ENCODE peak calls at places on chromosomes 6 and 20, in five cellular contexts. U is lung, A is ovary, G is lower lobe of right lung, N is brain microvascular endothelial cell. X is an unnamed sample.

GRCh38 chr6:28769626-28770402 is 154.0 kb downstream of the TRIM27 start:
- DNase-seq in U (no peak), N (peak), A (no peak), G (no peak), X (no peak)

GRCh38 chr6:33201147-33201545 is 479 bp downstream of the SLC39A7 start:
- DNase-seq in G (no peak), N (no peak), A (no peak), U (no peak), X (no peak)

GRCh38 chr20:34709836-34710567 is 5.9 kb downstream of the TP53INP2 start:
- DNase-seq in G (peak), A (peak), U (peak), N (peak), X (no peak)

GRCh38 chr6:72620866-72621242 is 1.0 kb upstream of the KCNQ5 start:
- DNase-seq in G (no peak), A (no peak), U (no peak), N (no peak), X (no peak)

GRCh38 chr6:157952751-157953479 is 28.7 kb upstream of the SYNJ2 start:
- DNase-seq in N (no peak), A (no peak), G (no peak), U (no peak), X (no peak)

GRCh38 chr6:42249279-42249678 is 31.6 kb upstream of the MRPS10 start:
- DNase-seq in A (no peak), U (no peak), N (no peak), G (no peak), X (no peak)

GRCh38 chr20:25494506-25495188 is 87.2 kb downstream of the GINS1 start:
- DNase-seq in A (no peak), U (no peak), G (no peak), N (no peak), X (no peak)

GRCh38 chr6:3053231-3053508 is 15.1 kb upstream of the RIPK1 start:
- DNase-seq in N (no peak), U (no peak), G (no peak), A (no peak), X (no peak)

GRCh38 chr20:23117738-23118137 is 31.6 kb upstream of the CD93 start:
- DNase-seq in A (no peak), N (no peak), U (no peak), G (no peak), X (no peak)

GRCh38 chr20:2759603-2760360 is 40.6 kb downstream of the CPXM1 start:
- DNase-seq in G (no peak), A (no peak), N (no peak), U (no peak), X (no peak)

GRCh38 chr6:140812636-140813035 is 1320.1 kb upstream of the GJE1 start:
- DNase-seq in N (no peak), G (no peak), U (no peak), A (no peak), X (no peak)

GRCh38 chr6:24646771-24647170 is 780 bp upstream of the KIAA0319 start:
- DNase-seq in G (no peak), A (no peak), U (no peak), N (peak), X (no peak)

GRCh38 chr6:168102093-168102985 is 23.3 kb upstream of the FRMD1 start:
- DNase-seq in N (no peak), A (no peak), U (no peak), G (peak), X (no peak)

GRCh38 chr20:57618091-57618765 is 2.0 kb downstream of the ZBP1 start:
- DNase-seq in G (peak), U (peak), A (no peak), N (no peak), X (peak)

GRCh38 chr6:10190042-10190441 is 224.8 kb downstream of the TFAP2A start:
- DNase-seq in G (no peak), U (no peak), N (no peak), A (no peak), X (no peak)

GRCh38 chr6:143536461-143536865 is 24.9 kb upstream of the FUCA2 start:
- DNase-seq in U (peak), G (peak), N (no peak), A (no peak), X (no peak)

GRCh38 chr6:132995432-132995831 is 181.1 kb downstream of the RPS12 start:
- DNase-seq in N (no peak), A (no peak), G (no peak), U (no peak), X (no peak)

GRCh38 chr6:111841822-111842221 is 31.4 kb downstream of the FYN start:
- DNase-seq in U (no peak), A (no peak), N (peak), G (no peak), X (no peak)

GRCh38 chr20:24445510-24446170 is 23.8 kb upstream of the SYNDIG1 start:
- DNase-seq in G (no peak), A (no peak), U (no peak), N (no peak), X (no peak)

GRCh38 chr20:46963758-46964181 is 69.1 kb downstream of the EYA2 start:
- DNase-seq in G (no peak), U (no peak), N (no peak), A (no peak), X (no peak)

DNA sequence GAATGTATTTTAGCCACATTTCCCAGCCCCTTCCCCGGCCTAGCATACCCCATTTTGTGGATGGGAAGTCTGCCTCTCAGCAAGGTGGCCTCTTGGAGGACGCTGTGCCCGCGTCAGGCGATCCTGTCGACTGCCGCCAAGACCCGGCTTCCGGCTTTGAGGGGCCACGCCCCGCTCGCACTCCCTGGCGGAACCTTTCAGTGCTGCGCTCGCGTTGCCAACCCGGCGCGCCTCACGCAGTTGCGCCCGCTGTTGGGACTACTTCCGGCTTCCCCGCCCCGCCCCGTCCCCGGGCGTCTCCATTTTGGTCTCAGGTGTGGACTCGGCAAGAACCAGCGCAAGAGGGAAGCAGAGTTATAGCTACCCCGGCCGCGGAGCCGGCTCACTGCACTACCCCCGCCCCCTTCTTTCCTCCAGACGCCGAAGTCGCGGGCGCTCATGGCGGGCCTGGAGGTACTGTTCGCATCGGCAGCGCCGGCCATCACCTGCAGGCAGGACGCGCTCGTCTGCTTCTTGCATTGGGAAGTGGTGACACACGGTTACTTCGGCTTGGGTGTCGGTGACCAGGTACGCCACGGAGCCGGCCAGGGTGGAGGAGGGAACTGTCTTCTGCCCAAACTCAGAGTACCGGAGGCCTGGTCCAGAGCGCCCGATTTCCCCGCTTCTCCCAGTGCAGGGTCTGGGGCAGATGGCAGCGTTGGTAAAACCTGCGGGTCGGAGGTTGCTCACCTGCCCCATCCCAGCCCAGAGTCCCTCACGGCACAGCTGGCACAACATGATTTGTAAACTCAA is at the start of gene PSMF1:
- DNase-seq in U (peak), G (peak), A (peak), N (peak), X (peak)
- TF ChIP-seq CTCF in U (no peak), G (no peak), A (no peak), N (peak), X (peak)

GRCh38 chr20:17652411-17652810 is 29.6 kb downstream of the RRBP1 start:
- DNase-seq in N (no peak), U (no peak), G (no peak), A (no peak), X (no peak)

GRCh38 chr20:17653835-17654648 is 28.0 kb downstream of the RRBP1 start:
- DNase-seq in G (no peak), U (no peak), N (no peak), A (no peak), X (no peak)

GRCh38 chr20:17650816-17651760 is 31.0 kb downstream of the RRBP1 start:
- DNase-seq in A (no peak), G (no peak), N (no peak), U (no peak), X (no peak)

GRCh38 chr20:17650301-17650761 is 31.7 kb downstream of the RRBP1 start:
- DNase-seq in U (no peak), G (no peak), A (no peak), N (no peak), X (no peak)

DNA sequence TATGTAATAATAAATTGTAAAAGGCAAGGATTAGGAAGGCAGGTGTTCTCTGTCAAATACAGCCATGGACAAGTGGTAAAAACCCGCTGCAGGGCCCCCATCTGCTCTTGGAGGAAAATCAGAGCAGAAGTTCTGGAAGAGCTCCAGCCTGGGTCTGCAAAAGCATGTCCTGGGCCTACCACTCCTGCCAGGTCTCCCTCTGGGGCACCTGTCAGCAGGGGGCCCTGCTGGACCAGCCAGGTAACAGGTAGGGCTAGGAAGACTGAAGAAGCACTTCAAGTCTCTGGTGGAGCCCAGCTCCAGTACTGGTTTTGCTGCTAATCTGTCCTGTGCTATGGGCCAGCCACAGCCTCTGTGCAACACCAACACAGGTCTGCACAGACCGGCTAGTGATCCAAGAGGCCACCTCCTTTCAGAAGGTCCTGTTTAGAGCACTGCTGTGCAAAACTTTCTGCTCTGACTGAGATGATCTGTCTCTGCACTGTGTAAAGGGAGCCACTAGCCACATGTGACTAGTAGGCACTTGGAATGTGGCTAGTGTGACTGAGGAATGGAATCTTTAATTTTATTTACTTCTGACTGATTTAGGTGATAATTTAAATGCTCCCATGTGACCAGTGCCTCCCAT is 30.2 kb downstream of the RRBP1 start:
- DNase-seq in U (no peak), G (no peak), A (no peak), N (no peak), X (no peak)
- TF ChIP-seq CTCF in U (no peak), G (peak), A (no peak), N (no peak), X (no peak)

DNA sequence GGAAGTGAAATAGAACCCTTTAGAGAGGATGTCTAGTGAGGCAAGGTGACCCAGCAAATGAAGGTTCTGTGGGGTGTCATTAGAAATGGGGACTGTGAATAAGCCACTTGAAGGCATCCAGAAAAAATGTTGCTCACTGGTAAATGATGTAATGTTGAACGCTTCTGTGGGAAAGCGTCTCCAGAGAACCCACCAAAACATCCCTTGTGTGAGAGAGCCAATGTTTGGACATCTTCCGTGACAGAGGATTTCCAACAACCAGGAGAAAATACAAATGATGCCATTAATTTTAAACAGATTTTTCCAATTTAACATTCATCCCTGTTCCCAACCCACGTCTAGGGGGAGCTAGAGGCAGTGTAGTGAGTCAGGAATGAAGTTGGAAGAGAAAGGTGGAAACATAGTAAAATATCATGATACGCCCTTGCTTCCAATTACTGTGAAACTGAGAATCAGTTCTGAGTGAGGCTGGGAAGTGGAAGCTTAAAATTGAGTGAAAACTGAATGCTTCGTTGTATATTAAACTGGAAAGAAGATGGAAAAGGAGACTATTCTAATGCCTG is 584.2 kb downstream of the CD109 start:
- DNase-seq in U (no peak), A (no peak), N (no peak), G (no peak), X (no peak)
- TF ChIP-seq CTCF in U (no peak), A (no peak), N (peak), G (peak), X (no peak)

GRCh38 chr6:122405417-122405816 is 6.0 kb downstream of the HSF2 start:
- DNase-seq in G (no peak), N (no peak), U (no peak), A (no peak), X (no peak)
- TF ChIP-seq CTCF in G (no peak), N (peak), U (no peak), A (no peak), X (no peak)

DNA sequence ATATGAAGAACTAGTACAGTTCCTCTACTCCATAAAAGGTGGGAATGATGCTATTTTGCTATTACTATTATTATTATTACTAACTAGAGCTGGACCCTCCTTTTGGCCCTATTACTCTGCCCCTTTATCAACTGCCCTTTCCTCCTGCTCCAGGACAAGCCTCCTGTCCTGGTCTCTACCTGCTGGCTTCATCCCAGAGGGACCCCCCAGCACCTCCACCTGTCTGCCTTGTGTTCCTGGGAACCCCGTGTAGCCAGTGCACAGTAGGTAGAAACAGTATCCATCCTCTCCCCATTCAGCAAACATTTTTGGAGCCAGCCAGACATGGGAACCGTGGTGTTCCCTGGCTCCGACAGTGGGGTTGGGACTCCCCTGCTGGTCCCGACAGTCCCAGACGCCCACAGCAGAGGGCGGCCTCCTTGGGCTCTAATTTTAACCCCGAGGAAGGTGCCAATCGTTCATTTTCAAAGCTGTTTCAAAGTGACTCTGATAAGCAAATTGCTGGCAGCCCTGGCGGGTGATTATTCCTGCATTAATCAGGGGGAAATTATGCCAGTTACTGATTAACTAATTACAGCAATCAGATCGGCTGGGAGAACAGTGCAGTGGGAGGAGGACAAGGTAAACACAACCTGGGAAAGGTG is 44.2 kb upstream of the MDGA1 start:
- DNase-seq in N (no peak), G (no peak), U (no peak), A (no peak), X (no peak)
- TF ChIP-seq CTCF in N (peak), G (peak), U (no peak), A (no peak), X (no peak)

GRCh38 chr6:56714982-56715456 is 72.3 kb upstream of the DST start:
- DNase-seq in A (no peak), N (peak), G (no peak), U (peak), X (no peak)

GRCh38 chr6:56716229-56716628 is 73.5 kb upstream of the DST start:
- DNase-seq in N (no peak), A (no peak), U (no peak), G (no peak), X (no peak)

GRCh38 chr6:56710967-56711366 is 68.3 kb upstream of the DST start:
- DNase-seq in N (no peak), U (no peak), G (no peak), A (no peak), X (no peak)

GRCh38 chr6:56713285-56713684 is 70.6 kb upstream of the DST start:
- DNase-seq in A (peak), U (peak), N (peak), G (no peak), X (no peak)

DNA sequence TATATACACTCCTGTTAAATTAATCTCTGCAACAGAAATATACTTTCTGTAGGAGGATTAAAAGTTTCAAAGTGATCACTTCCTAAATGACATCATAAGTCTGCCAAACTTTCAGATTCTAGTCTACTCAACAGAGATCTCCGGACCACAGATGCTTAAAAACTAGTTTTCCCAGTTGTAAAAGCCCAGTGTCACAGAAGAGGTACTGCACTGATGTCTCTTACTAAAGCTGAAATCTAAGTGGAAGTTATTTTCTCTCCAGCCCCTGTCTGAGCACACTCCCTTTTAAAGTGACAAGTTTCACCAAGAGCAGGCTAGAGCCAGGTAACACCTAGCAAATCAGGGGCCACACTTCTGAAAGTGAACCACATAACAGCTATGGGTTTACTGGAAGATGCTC is 71.6 kb upstream of the DST start:
- DNase-seq in N (no peak), A (no peak), G (no peak), U (no peak), X (no peak)
- TF ChIP-seq CTCF in N (no peak), A (no peak), G (no peak), U (no peak), X (no peak)